ENCODE peak calls at places on chromosomes 12 and 14, in six cellular contexts. I, R, G, A, B and Q are unnamed samples.

GRCh38 chr12:66829660-66830325 is 150.9 kb upstream of the GRIP1 start:
- DNase-seq in A (no peak), G (no peak), R (no peak), I (no peak), B (no peak), Q (no peak)

GRCh38 chr12:131408036-131408365 is 302.9 kb upstream of the SFSWAP start:
- DNase-seq in I (no peak), R (no peak), G (no peak), B (no peak), A (no peak), Q (no peak)

GRCh38 chr12:6321905-6322304 is 11.4 kb downstream of the PLEKHG6 start:
- DNase-seq in G (no peak), R (no peak), A (no peak), B (no peak), I (no peak), Q (peak; percentile 69)

GRCh38 chr14:53533384-53533975 is 380.4 kb upstream of the DDHD1 start:
- DNase-seq in B (no peak), A (no peak), G (no peak), R (no peak), I (no peak), Q (no peak)

GRCh38 chr12:124949779-124950728 is 35.6 kb upstream of the UBC start:
- DNase-seq in B (no peak), A (peak; percentile 14), R (no peak), G (no peak), I (no peak), Q (no peak)

GRCh38 chr14:39267592-39268112 is 33.9 kb downstream of the MIA2 start:
- DNase-seq in R (no peak), B (peak; percentile 55), A (no peak), I (no peak), G (no peak), Q (peak; percentile 45)

GRCh38 chr12:74538491-74539258 is 1.0 kb downstream of the ATXN7L3B start:
- DNase-seq in I (no peak), G (no peak), B (no peak), R (no peak), A (peak; percentile 9), Q (no peak)

GRCh38 chr12:76029982-76030377 is 1.6 kb downstream of the PHLDA1 start:
- DNase-seq in B (peak; percentile 52), A (no peak), G (no peak), R (peak; percentile 22), I (no peak), Q (no peak)

GRCh38 chr14:104694991-104695659 is 5.7 kb downstream of the INF2 start:
- DNase-seq in I (no peak), B (no peak), G (no peak), A (no peak), R (no peak), Q (no peak)

GRCh38 chr12:97308576-97309198 is 153.9 kb upstream of the RMST start:
- DNase-seq in A (peak; percentile 24), B (peak; percentile 60), G (peak; percentile 15), I (no peak), R (no peak), Q (peak; percentile 39)

GRCh38 chr12:38911611-38912010 is 6.2 kb upstream of the CPNE8 start:
- DNase-seq in R (no peak), G (no peak), B (peak; percentile 33), I (no peak), A (no peak), Q (no peak)

GRCh38 chr12:88113871-88114270 is 28.0 kb downstream of the CEP290 start:
- DNase-seq in A (no peak), G (no peak), I (no peak), R (no peak), B (no peak), Q (no peak)

GRCh38 chr12:114361992-114362391 is 44.0 kb downstream of the TBX5 start:
- DNase-seq in I (no peak), R (no peak), B (no peak), A (no peak), G (no peak), Q (no peak)

GRCh38 chr12:49535921-49536525 is 2.8 kb upstream of the KCNH3 start:
- DNase-seq in A (no peak), I (no peak), R (no peak), G (no peak), B (no peak), Q (no peak)

GRCh38 chr12:49233842-49234526 is 30.9 kb upstream of the TUBA1C start:
- DNase-seq in G (peak; percentile 35), A (peak; percentile 44), I (no peak), B (peak; percentile 31), R (no peak), Q (no peak)

GRCh38 chr14:99270491-99271287 is 1.3 kb downstream of the BCL11B start:
- DNase-seq in B (peak; percentile 85), R (peak; percentile 64), I (peak; percentile 85), A (no peak), G (no peak), Q (no peak)

GRCh38 chr12:89163918-89164317 is 188.4 kb downstream of the DUSP6 start:
- DNase-seq in G (no peak), A (no peak), B (no peak), I (no peak), R (no peak), Q (no peak)

GRCh38 chr12:98369601-98370000 is 145.8 kb upstream of the TMPO start:
- DNase-seq in I (no peak), B (no peak), A (no peak), G (no peak), R (no peak), Q (no peak)

GRCh38 chr12:78229491-78230209 is 399.0 kb downstream of the NAV3 start:
- DNase-seq in B (peak; percentile 83), G (peak; percentile 21), I (peak; percentile 69), A (peak; percentile 16), R (peak; percentile 69), Q (peak; percentile 28)

GRCh38 chr14:103161054-103161397 is 37.8 kb downstream of the TNFAIP2 start:
- DNase-seq in G (no peak), A (no peak), I (no peak), R (no peak), B (no peak), Q (no peak)

GRCh38 chr12:104515899-104516298 is 59.2 kb downstream of the CHST11 start:
- DNase-seq in R (no peak), A (no peak), B (no peak), I (no peak), G (no peak), Q (no peak)

GRCh38 chr12:52358575-52359350 is 8.5 kb downstream of the KRT85 start:
- DNase-seq in I (no peak), A (no peak), R (no peak), B (no peak), G (peak; percentile 34), Q (no peak)

GRCh38 chr12:81303935-81304334 is 226.1 kb downstream of the ACSS3 start:
- DNase-seq in R (no peak), A (no peak), B (no peak), I (no peak), G (no peak), Q (no peak)

GRCh38 chr14:92040431-92041040 is 677 bp upstream of the TRIP11 start:
- DNase-seq in G (peak; percentile 25), B (peak; percentile 21), R (no peak), A (peak; percentile 11), I (no peak), Q (peak; percentile 18)

DNA sequence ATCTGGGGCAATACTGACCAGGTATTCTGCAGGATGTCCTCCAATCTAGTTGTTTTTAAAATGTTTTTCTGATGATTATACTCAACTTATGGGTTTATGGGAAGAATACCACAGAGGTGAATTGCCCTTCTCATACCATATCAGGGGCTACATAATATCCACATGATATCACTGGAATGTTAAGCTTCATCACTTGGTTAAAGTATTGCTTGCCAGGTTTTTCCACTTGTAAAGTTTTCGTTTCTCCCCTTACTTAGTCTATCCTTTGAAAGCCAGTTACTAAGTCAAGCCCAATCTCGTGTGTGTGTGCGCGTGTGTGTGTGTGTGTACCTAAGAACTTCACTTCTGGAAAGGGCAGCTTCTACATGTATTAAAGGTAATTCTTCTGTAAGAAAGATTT is 980.9 kb upstream of the FBXO33 start:
- DNase-seq in B (no peak), R (no peak), I (no peak), A (no peak), G (no peak), Q (no peak)
- TF ChIP-seq CREB1 in B (no peak), R (no peak), I (no peak), A (no peak), G (no peak), Q (no peak)

GRCh38 chr12:57340104-57340503 is 89.1 kb upstream of the STAC3 start:
- DNase-seq in A (peak; percentile 22), B (peak; percentile 18), I (no peak), G (no peak), R (no peak), Q (no peak)
- TF ChIP-seq CREB1 in A (peak; percentile 32), B (peak; percentile 56), I (no peak), G (no peak), R (no peak), Q (no peak)

GRCh38 chr14:81471062-81471461 is 62.6 kb downstream of the SEL1L start:
- DNase-seq in R (no peak), I (no peak), G (no peak), A (no peak), B (no peak), Q (no peak)
- TF ChIP-seq CREB1 in R (no peak), I (no peak), G (no peak), A (no peak), B (no peak), Q (no peak)

DNA sequence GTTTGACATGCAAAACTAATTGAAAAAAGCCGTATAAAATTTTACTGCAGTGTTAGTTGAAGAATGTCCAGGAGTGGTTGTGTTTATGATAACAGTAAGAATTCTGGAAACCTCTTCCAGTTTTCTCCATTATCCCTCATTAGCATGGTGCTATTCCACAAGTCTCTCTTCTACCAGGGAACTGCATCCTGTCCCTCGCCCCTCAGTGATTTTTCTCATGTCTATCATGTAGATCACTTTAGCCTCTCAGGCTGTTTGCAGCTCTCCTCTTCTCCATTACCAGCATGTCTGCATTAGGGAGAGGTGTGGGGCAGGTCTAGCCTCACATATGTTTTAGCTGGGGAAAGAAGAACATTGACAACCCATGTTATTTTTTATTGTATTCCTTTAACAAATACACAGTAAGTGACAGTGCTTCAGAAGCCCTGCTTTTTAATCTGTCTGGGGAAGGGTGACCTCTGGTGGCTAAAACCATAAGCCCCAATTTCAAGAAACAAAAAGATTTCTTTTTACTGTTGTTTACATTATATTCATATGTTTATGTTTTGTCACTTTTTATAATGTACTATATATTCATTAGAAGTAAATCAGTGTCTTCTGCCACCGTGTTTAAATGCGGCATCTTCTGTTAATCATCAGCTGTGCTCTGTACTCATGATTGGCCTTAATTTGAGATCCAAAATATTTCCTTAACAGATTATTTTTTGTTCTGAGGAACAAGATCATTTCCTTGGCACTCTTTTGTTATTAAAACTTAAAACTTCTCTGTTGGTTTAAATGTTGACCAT is 70.7 kb downstream of the RASSF8 start:
- DNase-seq in A (peak; percentile 20), B (peak; percentile 66), I (no peak), R (no peak), G (no peak), Q (peak; percentile 17)
- TF ChIP-seq CREB1 in A (no peak), B (no peak), I (no peak), R (no peak), G (no peak), Q (no peak)

GRCh38 chr14:94602722-94603121 is 9.5 kb upstream of the SERPINA3 start:
- DNase-seq in R (no peak), B (no peak), A (no peak), G (no peak), I (no peak), Q (no peak)
- TF ChIP-seq CREB1 in R (no peak), B (no peak), A (no peak), G (no peak), I (no peak), Q (no peak)

GRCh38 chr14:95695913-95696312 is 9.7 kb downstream of the TCL1B start:
- DNase-seq in B (no peak), I (no peak), A (no peak), G (no peak), R (no peak), Q (no peak)
- TF ChIP-seq CREB1 in B (no peak), I (no peak), A (no peak), G (no peak), R (no peak), Q (no peak)

GRCh38 chr14:64625363-64626232 is 75.8 kb downstream of the PPP1R36 start:
- DNase-seq in I (no peak), A (no peak), B (no peak), R (no peak), G (no peak), Q (no peak)
- TF ChIP-seq CREB1 in I (no peak), A (no peak), B (no peak), R (no peak), G (no peak), Q (no peak)